ENCODE peak calls at places on chromosomes 1 and 21, in seven cellular contexts. U, C, Q, I, E, P and G are unnamed samples.

GRCh38 chr1:208531003-208531750 is 287.0 kb upstream of the PLXNA2 start:
- DNase-seq in P (no peak), Q (peak; percentile 51), U (no peak), E (no peak), C (no peak), I (no peak), G (no peak)

GRCh38 chr1:77825356-77825709 is 45.9 kb downstream of the MIGA1 start:
- DNase-seq in E (peak; percentile 91), P (peak; percentile 71), Q (peak; percentile 74), I (peak; percentile 22), C (peak; percentile 92), U (peak; percentile 23), G (no peak)

GRCh38 chr1:8671313-8671917 is 146.0 kb downstream of the RERE start:
- DNase-seq in E (peak; percentile 90), Q (peak; percentile 74), P (peak; percentile 57), U (peak; percentile 67), I (peak; percentile 37), C (peak; percentile 88), G (peak; percentile 48)

GRCh38 chr1:161733526-161733925 is 12.2 kb downstream of the FCRLB start:
- DNase-seq in Q (no peak), I (no peak), C (peak; percentile 81), U (no peak), E (peak; percentile 92), P (peak; percentile 81), G (no peak)

GRCh38 chr1:170729608-170730378 is 65.9 kb downstream of the PRRX1 start:
- DNase-seq in C (peak; percentile 65), E (peak; percentile 70), U (no peak), I (no peak), P (peak; percentile 21), Q (no peak), G (peak; percentile 49)

GRCh38 chr1:92410706-92411105 is 76.0 kb downstream of the GFI1 start:
- DNase-seq in U (no peak), E (no peak), C (no peak), I (no peak), P (no peak), Q (no peak), G (no peak)

GRCh38 chr1:14699596-14699995 is 101.1 kb downstream of the KAZN start:
- DNase-seq in E (no peak), I (no peak), P (no peak), U (no peak), C (no peak), Q (no peak), G (no peak)

GRCh38 chr1:23576338-23577055 is 17.2 kb upstream of the ID3 start:
- DNase-seq in P (no peak), U (no peak), Q (no peak), C (no peak), I (no peak), E (no peak), G (no peak)

GRCh38 chr1:26692211-26692792 is 3.5 kb upstream of the ARID1A start:
- DNase-seq in C (peak; percentile 95), P (peak; percentile 93), E (peak; percentile 94), U (peak; percentile 88), Q (peak; percentile 93), I (peak; percentile 78), G (peak; percentile 77)

GRCh38 chr1:209927466-209927865 is 10.6 kb upstream of the SYT14 start:
- DNase-seq in U (no peak), C (no peak), E (no peak), I (no peak), Q (no peak), P (no peak), G (no peak)

GRCh38 chr1:24400065-24400464 is 13.5 kb downstream of the STPG1 start:
- DNase-seq in I (no peak), U (no peak), Q (no peak), P (no peak), C (peak; percentile 54), E (no peak), G (no peak)

GRCh38 chr1:221845650-221846371 is 103.9 kb upstream of the DUSP10 start:
- DNase-seq in I (no peak), P (peak; percentile 68), Q (no peak), E (peak; percentile 79), U (no peak), C (peak; percentile 87), G (no peak)

GRCh38 chr1:188986751-188987417 is 1490.8 kb downstream of the BRINP3 start:
- DNase-seq in C (no peak), U (no peak), P (no peak), I (no peak), Q (no peak), E (no peak), G (no peak)

GRCh38 chr1:167258858-167259257 is 38.2 kb downstream of the POU2F1 start:
- DNase-seq in U (no peak), C (no peak), P (no peak), I (no peak), Q (no peak), E (no peak), G (no peak)

GRCh38 chr1:116504308-116505156 is 66.3 kb downstream of the CD58 start:
- DNase-seq in I (peak; percentile 86), U (peak; percentile 51), P (peak; percentile 86), C (peak; percentile 75), E (peak; percentile 81), Q (no peak), G (no peak)

GRCh38 chr1:193310569-193310968 is 124.2 kb upstream of the B3GALT2 start:
- DNase-seq in I (no peak), P (no peak), C (no peak), Q (no peak), E (no peak), U (no peak), G (no peak)

GRCh38 chr1:33339413-33339812 is 18.5 kb upstream of the A3GALT2 start:
- DNase-seq in I (no peak), E (no peak), C (no peak), P (no peak), Q (no peak), U (no peak), G (no peak)
- TF ChIP-seq CTCF in I (no peak), E (peak; percentile 32), C (no peak), P (peak; percentile 53), Q (peak; percentile 38), U (no peak), G (peak; percentile 9)

GRCh38 chr1:226809785-226810571 is 60.4 kb upstream of the PSEN2 start:
- DNase-seq in U (no peak), Q (no peak), C (no peak), E (no peak), P (no peak), I (no peak), G (no peak)
- TF ChIP-seq CTCF in U (no peak), Q (no peak), C (no peak), E (no peak), P (no peak), I (no peak), G (no peak)

GRCh38 chr1:240608707-240609106 is 3.2 kb downstream of the GREM2 start:
- DNase-seq in Q (peak; percentile 48), C (no peak), E (peak; percentile 10), P (peak; percentile 18), I (no peak), U (no peak), G (no peak)
- TF ChIP-seq CTCF in Q (peak; percentile 20), C (peak; percentile 19), E (peak; percentile 34), P (peak; percentile 67), I (no peak), U (no peak), G (peak; percentile 58)

DNA sequence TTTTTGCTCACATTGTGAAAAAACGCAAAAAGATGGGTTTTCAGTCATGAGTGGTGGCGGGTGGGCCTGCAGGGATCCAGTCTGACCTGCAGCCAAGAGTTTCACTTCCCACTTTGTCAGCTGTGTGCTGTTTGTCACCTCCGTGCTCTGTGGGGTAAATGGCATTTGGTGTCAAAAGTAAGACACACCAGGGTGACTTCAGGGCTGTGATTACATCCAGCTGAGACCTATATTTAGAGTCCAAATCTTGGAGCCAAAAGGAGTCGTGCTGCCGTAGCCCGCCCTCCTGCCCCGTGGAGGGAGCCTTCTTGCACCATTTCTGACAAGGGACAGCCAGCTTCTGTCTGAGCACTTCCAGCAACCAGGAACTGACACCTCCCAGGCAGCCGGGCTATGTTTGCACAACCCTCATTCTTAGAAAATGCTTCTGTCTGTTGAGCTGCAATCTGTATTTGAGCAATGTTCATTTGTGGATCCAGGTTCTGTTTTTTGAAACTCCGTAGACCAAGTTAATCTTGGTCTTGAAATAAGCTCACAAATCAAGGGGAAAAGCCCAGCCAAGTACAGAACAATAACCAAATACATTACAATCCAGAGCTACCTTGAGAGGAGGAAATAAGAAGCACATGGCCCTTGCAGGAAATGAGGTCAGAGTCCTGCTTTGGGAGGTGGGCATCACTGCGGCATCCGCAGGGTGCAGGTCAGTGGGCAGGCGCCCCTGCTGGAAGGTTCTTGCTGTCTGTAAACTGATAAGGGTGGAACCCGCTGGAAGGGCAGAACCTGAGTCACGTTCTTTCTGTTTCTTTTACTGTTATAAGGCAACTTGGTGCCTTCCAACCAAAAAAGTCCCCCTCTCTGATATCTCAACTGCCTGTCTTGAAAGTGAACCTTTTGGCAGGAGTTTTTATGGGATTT is 14.4 kb downstream of the ABCG1 start:
- DNase-seq in I (peak; percentile 82), U (peak; percentile 74), E (peak; percentile 88), P (peak; percentile 18), Q (peak; percentile 68), C (peak; percentile 79), G (no peak)
- TF ChIP-seq CTCF in I (no peak), U (no peak), E (peak; percentile 39), P (peak; percentile 19), Q (peak; percentile 36), C (no peak), G (no peak)

DNA sequence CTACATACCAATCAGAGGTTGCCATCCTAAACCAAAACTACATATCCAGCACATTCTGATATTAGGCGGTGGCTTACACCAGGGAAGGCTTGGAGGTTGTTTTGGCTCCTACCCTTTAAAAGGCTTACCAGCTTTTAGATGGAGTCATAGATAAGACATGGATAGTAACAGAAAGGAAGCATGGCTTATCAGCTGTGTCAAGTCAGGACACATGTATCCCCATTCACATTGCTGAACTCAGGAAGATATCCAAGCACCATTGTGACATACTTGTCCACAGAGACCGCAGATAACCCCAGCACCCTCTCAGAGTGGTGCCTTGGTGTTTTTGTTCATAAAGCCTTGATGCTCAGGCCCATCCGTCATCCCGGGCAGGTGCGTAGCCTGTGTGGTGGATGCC is 39.7 kb downstream of the ADARB1 start:
- DNase-seq in P (no peak), E (no peak), I (no peak), C (no peak), U (no peak), Q (peak; percentile 23), G (no peak)
- TF ChIP-seq CTCF in P (no peak), E (no peak), I (no peak), C (no peak), U (no peak), Q (no peak), G (no peak)

GRCh38 chr1:19234224-19234623 is 17.1 kb downstream of the EMC1 start:
- DNase-seq in I (no peak), P (no peak), U (no peak), E (no peak), Q (no peak), C (no peak), G (no peak)

GRCh38 chr1:19229229-19229628 is 19.2 kb upstream of the UBR4 start:
- DNase-seq in I (no peak), E (no peak), C (no peak), P (no peak), U (no peak), Q (no peak), G (no peak)

GRCh38 chr1:19229828-19230325 is 19.8 kb upstream of the UBR4 start:
- DNase-seq in I (no peak), P (no peak), C (no peak), Q (no peak), U (no peak), E (no peak), G (no peak)

DNA sequence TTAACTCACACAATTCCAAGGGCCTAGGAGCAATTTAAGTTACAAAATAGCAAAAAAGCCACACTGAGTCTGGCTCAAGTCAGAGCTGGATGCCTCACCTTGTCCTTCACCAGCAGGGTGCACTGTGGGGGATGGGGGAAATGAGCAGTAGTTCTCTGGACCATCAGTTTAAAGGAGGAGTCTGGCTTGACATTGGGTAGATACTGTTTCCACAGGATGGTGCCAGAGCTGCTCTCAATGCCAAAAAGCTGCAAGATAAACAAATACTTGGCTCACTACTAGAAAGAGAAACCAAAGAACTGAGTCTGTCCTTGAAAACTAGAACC is 18.8 kb downstream of the EMC1 start:
- DNase-seq in C (peak; percentile 76), U (no peak), Q (no peak), I (no peak), E (peak; percentile 20), P (no peak), G (peak; percentile 89)
- TF ChIP-seq CTCF in C (peak; percentile 21), U (no peak), Q (peak; percentile 3), I (no peak), E (no peak), P (peak; percentile 28), G (peak; percentile 38)